ENCODE peak calls at places on chromosomes 2 and 18, in eight cellular contexts. T is right lobe of liver; Q is thoracic aorta; O is CD8-positive, alpha-beta T cell; I is uterus; M is neural progenitor cell; B is H9; C is transverse colon. A is an unnamed sample. For H3K27me3 and H3K4me1, the result is how much of the 10 kb centered on the place peaks cover.

GRCh38 chr18:10875836-10876235 is 273.5 kb downstream of the PIEZO2 start:
- DNase-seq in M (no peak), Q (no peak), T (no peak), I (no peak), B (no peak), O (no peak), C (no peak), A (no peak)

GRCh38 chr2:120605231-120605935 is 130.3 kb upstream of the GLI2 start:
- DNase-seq in M (no peak), T (no peak), I (no peak), B (no peak), Q (no peak), O (no peak), C (no peak), A (peak)

GRCh38 chr18:27685807-27686412 is 491.0 kb downstream of the CDH2 start:
- DNase-seq in C (no peak), M (peak), T (no peak), I (no peak), B (no peak), O (no peak), Q (no peak), A (no peak)

GRCh38 chr2:120863661-120864320 is 128.1 kb downstream of the GLI2 start:
- DNase-seq in Q (no peak), I (no peak), C (no peak), O (no peak), B (no peak), M (no peak), T (peak), A (peak)

GRCh38 chr2:158778243-158778642 is 16.9 kb upstream of the DAPL1 start:
- DNase-seq in C (no peak), O (no peak), B (no peak), I (no peak), M (no peak), T (no peak), Q (no peak), A (no peak)

GRCh38 chr2:240397542-240397916 is 37.9 kb upstream of the GPC1 start:
- DNase-seq in I (peak), C (no peak), Q (no peak), T (peak), O (no peak), M (no peak), B (peak), A (no peak)

GRCh38 chr2:38702413-38702812 is 36.5 kb downstream of the GALM start:
- DNase-seq in Q (no peak), M (no peak), I (no peak), C (no peak), B (no peak), T (no peak), O (no peak), A (no peak)

GRCh38 chr2:3951131-3951954 is 248.0 kb downstream of the DCDC2C start:
- DNase-seq in M (no peak), C (no peak), I (no peak), B (no peak), O (no peak), T (no peak), Q (no peak), A (no peak)

GRCh38 chr2:168456526-168457176 is 579 bp downstream of the CERS6 start:
- DNase-seq in B (no peak), M (peak), C (peak), O (peak), T (peak), Q (no peak), I (peak), A (peak)

GRCh38 chr2:112433932-112434730 is 686 bp upstream of the RGPD8 start:
- DNase-seq in I (peak), M (no peak), B (peak), C (no peak), Q (no peak), O (no peak), T (no peak), A (no peak)

GRCh38 chr2:45406626-45407025 is 204.4 kb downstream of the SRBD1 start:
- DNase-seq in B (no peak), I (no peak), O (no peak), C (no peak), Q (no peak), M (no peak), T (no peak), A (no peak)

GRCh38 chr2:2166844-2167243 is 164.2 kb downstream of the MYT1L start:
- DNase-seq in O (no peak), T (no peak), C (no peak), I (no peak), M (no peak), B (no peak), Q (no peak), A (no peak)

GRCh38 chr2:23497063-23497462 is 112.1 kb downstream of the KLHL29 start:
- DNase-seq in Q (peak), I (no peak), T (no peak), C (no peak), O (no peak), M (no peak), B (no peak), A (no peak)

GRCh38 chr2:120539937-120540718 is 194.2 kb downstream of the INHBB start:
- DNase-seq in T (peak), O (no peak), I (peak), M (peak), C (peak), Q (peak), B (no peak), A (peak)

GRCh38 chr2:6772366-6772710 is 93.4 kb downstream of the CMPK2 start:
- DNase-seq in B (peak), O (no peak), C (no peak), T (no peak), I (no peak), Q (no peak), M (peak), A (peak)

GRCh38 chr2:240917684-240918257 is 11.6 kb downstream of the CROCC2 start:
- DNase-seq in M (no peak), B (peak), C (peak), O (no peak), T (peak), I (peak), Q (no peak), A (peak)

GRCh38 chr2:218635719-218636118 is 23.7 kb downstream of the ZNF142 start:
- DNase-seq in T (no peak), B (no peak), C (no peak), Q (no peak), O (no peak), M (no peak), I (no peak), A (no peak)

GRCh38 chr2:220147186-220147585 is 519.8 kb downstream of the SLC4A3 start:
- DNase-seq in Q (no peak), B (no peak), O (no peak), T (no peak), I (no peak), C (no peak), M (no peak), A (no peak)

GRCh38 chr2:135800513-135801460 is 36.2 kb downstream of the LCT start:
- DNase-seq in Q (no peak), T (no peak), M (no peak), C (no peak), I (no peak), B (no peak), O (no peak), A (no peak)

GRCh38 chr18:55534547-55534946 is 53.4 kb downstream of the TCF4 start:
- DNase-seq in M (no peak), Q (no peak), C (no peak), O (no peak), T (no peak), I (no peak), B (no peak), A (no peak)

GRCh38 chr2:55130849-55131248 is 80.6 kb upstream of the RTN4 start:
- DNase-seq in M (no peak), Q (no peak), B (no peak), T (no peak), I (no peak), O (no peak), C (no peak), A (no peak)

GRCh38 chr18:38473535-38473934 is 907.9 kb upstream of the CELF4 start:
- DNase-seq in O (no peak), C (no peak), B (no peak), M (no peak), Q (no peak), T (no peak), I (no peak), A (no peak)

GRCh38 chr2:50515638-50516037 is 516.3 kb downstream of the NRXN1 start:
- DNase-seq in B (no peak), M (no peak), T (no peak), I (no peak), O (no peak), C (no peak), Q (no peak), A (no peak)

GRCh38 chr2:172082944-172083718 is 2.2 kb upstream of the DLX1 start:
- DNase-seq in B (no peak), M (peak), O (no peak), Q (no peak), C (no peak), T (no peak), I (no peak), A (peak)

GRCh38 chr2:172083725-172084483 is 1.4 kb upstream of the DLX1 start:
- DNase-seq in T (no peak), B (no peak), Q (no peak), C (no peak), O (no peak), M (peak), I (no peak), A (peak)

GRCh38 chr2:172081248-172082022 is 3.9 kb upstream of the DLX1 start:
- DNase-seq in M (peak), B (peak), T (no peak), C (no peak), I (no peak), O (no peak), Q (no peak), A (no peak)

GRCh38 chr2:172080641-172081230 is 4.6 kb upstream of the DLX1 start:
- DNase-seq in O (no peak), T (no peak), I (no peak), C (no peak), M (peak), Q (no peak), B (no peak), A (no peak)

GRCh38 chr2:172082105-172082943 is 3.0 kb upstream of the DLX1 start:
- DNase-seq in Q (no peak), B (no peak), O (no peak), I (no peak), M (peak), C (no peak), T (no peak), A (no peak)
- H3K27me3 ChIP-seq in Q (half or more), B (half or more), O (half or more), I (half or more), M (half or more), C (half or more), T (under half), A (under half)

GRCh38 chr2:127080941-127081769 is 25.8 kb downstream of the BIN1 start:
- DNase-seq in B (no peak), I (peak), O (peak), C (peak), T (peak), M (no peak), Q (no peak), A (no peak)
- H3K4me1 ChIP-seq in B (under half), I (under half), O (half or more), C (under half), T (under half), M (under half), Q (under half), A (under half)

GRCh38 chr18:6509417-6510198 is 94.9 kb upstream of the L3MBTL4 start:
- DNase-seq in M (peak), I (no peak), C (no peak), B (no peak), O (no peak), Q (no peak), T (no peak), A (no peak)
- H3K27ac ChIP-seq in M (no peak), I (no peak), C (no peak), B (no peak), O (no peak), Q (no peak), T (no peak), A (no peak)

DNA sequence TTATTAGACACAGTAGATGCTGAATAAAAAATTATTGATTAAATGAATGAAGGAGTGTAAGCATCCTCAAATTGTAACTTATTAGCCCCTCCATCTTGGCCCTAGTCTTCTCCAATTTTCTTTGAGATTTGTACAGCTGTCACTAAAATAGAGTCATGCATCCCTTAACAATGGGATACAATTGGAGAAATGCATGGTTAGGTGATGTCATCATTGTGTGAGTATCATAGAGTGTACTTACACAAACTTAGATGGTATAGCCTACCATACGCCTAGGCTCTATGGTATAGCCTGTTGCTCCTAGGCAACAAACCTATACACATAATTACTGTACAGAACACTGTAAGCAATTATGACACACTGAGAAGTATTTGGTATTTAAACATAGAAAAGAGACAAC is 38.3 kb upstream of the ZNF385B start:
- DNase-seq in M (no peak), O (no peak), Q (no peak), T (no peak), I (no peak), C (no peak), B (no peak), A (no peak)
- H3K27me3 ChIP-seq in M (under half), O (under half), Q (under half), T (under half), I (under half), C (under half), B (under half), A (under half)